ENCODE peak calls at places on chromosomes 3 and 15, in six cellular contexts. C, D, B, W, E and A are unnamed samples.
A peak's percentile ranks its signal among the peaks of the same experiment; 100 is the strongest.

GRCh38 chr3:13077431-13078157 is 4.4 kb upstream of the IQSEC1 start:
- DNase-seq in C (no peak), D (no peak), B (no peak), W (no peak), E (peak; percentile 80), A (no peak)

GRCh38 chr3:153350420-153350819 is 188.4 kb downstream of the RAP2B start:
- DNase-seq in C (no peak), D (peak; percentile 63), B (peak; percentile 63), W (peak; percentile 59), E (no peak), A (peak; percentile 62)

GRCh38 chr3:111810909-111811308 is 48.2 kb upstream of the PHLDB2 start:
- DNase-seq in C (no peak), D (peak; percentile 54), B (peak; percentile 59), W (peak; percentile 86), E (no peak), A (peak; percentile 83)

GRCh38 chr3:43770426-43771103 is 79.8 kb downstream of the ABHD5 start:
- DNase-seq in C (peak; percentile 74), D (no peak), B (peak; percentile 41), W (no peak), E (peak; percentile 80), A (no peak)

GRCh38 chr3:139758654-139759291 is 81.0 kb upstream of the NMNAT3 start:
- DNase-seq in C (no peak), D (no peak), B (peak; percentile 58), W (peak; percentile 67), E (no peak), A (peak; percentile 54)

GRCh38 chr3:142963266-142964149 is at the start of gene PAQR9:
- DNase-seq in C (peak; percentile 60), D (no peak), B (peak; percentile 24), W (no peak), E (no peak), A (no peak)

GRCh38 chr3:153443961-153444360 is 281.9 kb downstream of the RAP2B start:
- DNase-seq in C (no peak), D (no peak), B (peak; percentile 32), W (no peak), E (no peak), A (no peak)

GRCh38 chr3:153087595-153088566 is 74.1 kb upstream of the RAP2B start:
- DNase-seq in C (no peak), D (peak; percentile 61), B (peak; percentile 40), W (peak; percentile 90), E (no peak), A (peak; percentile 71)

GRCh38 chr3:171685116-171685895 is 125.0 kb downstream of the PLD1 start:
- DNase-seq in C (no peak), D (no peak), B (no peak), W (no peak), E (no peak), A (no peak)

GRCh38 chr3:117958027-117958426 is 1076.6 kb downstream of the IGSF11 start:
- DNase-seq in C (no peak), D (no peak), B (no peak), W (no peak), E (no peak), A (no peak)

GRCh38 chr15:48336940-48337339 is 5.7 kb downstream of the DUT start:
- DNase-seq in C (no peak), D (no peak), B (peak; percentile 13), W (no peak), E (no peak), A (no peak)

GRCh38 chr15:72222433-72222832 is 8.6 kb downstream of the PKM start:
- DNase-seq in C (no peak), D (no peak), B (no peak), W (no peak), E (peak; percentile 76), A (no peak)

GRCh38 chr15:33309602-33310276 is 1.0 kb upstream of the RYR3 start:
- DNase-seq in C (no peak), D (no peak), B (peak; percentile 4), W (no peak), E (peak; percentile 52), A (no peak)

GRCh38 chr15:74196175-74196574 is 6.4 kb downstream of the STRA6 start:
- DNase-seq in C (no peak), D (peak; percentile 72), B (peak; percentile 98), W (peak; percentile 89), E (peak; percentile 80), A (peak; percentile 80)

GRCh38 chr15:63043391-63044076 is 987 bp downstream of the TPM1 start:
- DNase-seq in C (peak; percentile 76), D (no peak), B (no peak), W (no peak), E (peak; percentile 57), A (no peak)

GRCh38 chr3:61975936-61976335 is 397.4 kb downstream of the FEZF2 start:
- DNase-seq in C (no peak), D (no peak), B (no peak), W (no peak), E (no peak), A (no peak)

GRCh38 chr15:36468746-36469145 is 110.7 kb upstream of the CDIN1 start:
- DNase-seq in C (no peak), D (peak; percentile 100), B (peak; percentile 88), W (peak; percentile 81), E (no peak), A (peak; percentile 83)

GRCh38 chr3:4322635-4323034 is 19.5 kb downstream of the SETMAR start:
- DNase-seq in C (no peak), D (peak; percentile 62), B (peak; percentile 97), W (peak; percentile 27), E (no peak), A (peak; percentile 95)

GRCh38 chr15:31111091-31111647 is 9.6 kb upstream of the TRPM1 start:
- DNase-seq in C (no peak), D (no peak), B (peak; percentile 19), W (peak; percentile 51), E (no peak), A (no peak)

GRCh38 chr3:159711560-159712333 is 276.9 kb upstream of the IL12A start:
- DNase-seq in C (no peak), D (peak; percentile 63), B (peak; percentile 95), W (peak; percentile 31), E (peak; percentile 72), A (peak; percentile 96)

GRCh38 chr3:27134165-27134796 is 234.9 kb downstream of the NEK10 start:
- DNase-seq in C (no peak), D (peak; percentile 42), B (peak; percentile 74), W (peak; percentile 11), E (peak; percentile 64), A (peak; percentile 17)

GRCh38 chr15:69893863-69894262 is 203.9 kb downstream of the TLE3 start:
- DNase-seq in C (no peak), D (no peak), B (peak; percentile 85), W (no peak), E (no peak), A (peak; percentile 49)

GRCh38 chr3:100306695-100307094 is 27.9 kb upstream of the NIT2 start:
- DNase-seq in C (no peak), D (no peak), B (no peak), W (no peak), E (no peak), A (no peak)

GRCh38 chr3:100311011-100311410 is 23.5 kb upstream of the NIT2 start:
- DNase-seq in C (no peak), D (no peak), B (no peak), W (no peak), E (no peak), A (no peak)

GRCh38 chr3:100310355-100310965 is 24.1 kb upstream of the NIT2 start:
- DNase-seq in C (no peak), D (no peak), B (no peak), W (no peak), E (no peak), A (no peak)
- H3K4me3 ChIP-seq in C (no peak overlapping the region), D (no peak overlapping the region), B (no peak overlapping the region), W (no peak overlapping the region), E (no peak overlapping the region), A (no peak overlapping the region)

GRCh38 chr3:184825456-184825855 is 13.5 kb downstream of the VPS8 start:
- DNase-seq in C (no peak), D (no peak), B (no peak), W (no peak), E (no peak), A (no peak)

GRCh38 chr3:184821034-184821433 is 9.1 kb downstream of the VPS8 start:
- DNase-seq in C (no peak), D (no peak), B (no peak), W (no peak), E (no peak), A (no peak)

GRCh38 chr3:184820525-184820924 is 8.6 kb downstream of the VPS8 start:
- DNase-seq in C (no peak), D (no peak), B (no peak), W (no peak), E (no peak), A (no peak)

GRCh38 chr3:184822654-184823053 is 10.7 kb downstream of the VPS8 start:
- DNase-seq in C (no peak), D (no peak), B (peak; percentile 23), W (no peak), E (no peak), A (no peak)

DNA sequence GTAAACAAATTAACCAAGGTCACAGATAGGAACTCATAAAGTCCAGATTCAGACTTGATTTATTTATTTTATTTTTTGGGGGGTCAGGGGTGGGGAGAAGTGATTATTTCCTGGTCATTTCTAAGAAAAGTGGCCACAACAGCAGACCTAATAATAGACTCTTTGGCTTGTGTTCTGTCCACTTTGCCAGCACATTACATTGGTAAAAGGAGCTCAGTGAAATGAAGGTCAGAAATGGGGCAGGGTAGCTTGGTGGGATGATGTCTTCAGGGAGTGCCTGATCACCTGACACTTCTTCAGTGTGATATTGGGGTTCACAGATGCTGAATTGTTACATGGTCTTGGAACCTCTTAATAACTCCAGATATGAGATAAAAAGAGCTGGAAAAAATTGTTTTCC is 10.1 kb downstream of the VPS8 start:
- DNase-seq in C (no peak), D (no peak), B (no peak), W (no peak), E (no peak), A (no peak)
- H3K4me3 ChIP-seq in C (no peak overlapping the region), D (no peak overlapping the region), B (no peak overlapping the region), W (no peak overlapping the region), E (no peak overlapping the region), A (no peak overlapping the region)

DNA sequence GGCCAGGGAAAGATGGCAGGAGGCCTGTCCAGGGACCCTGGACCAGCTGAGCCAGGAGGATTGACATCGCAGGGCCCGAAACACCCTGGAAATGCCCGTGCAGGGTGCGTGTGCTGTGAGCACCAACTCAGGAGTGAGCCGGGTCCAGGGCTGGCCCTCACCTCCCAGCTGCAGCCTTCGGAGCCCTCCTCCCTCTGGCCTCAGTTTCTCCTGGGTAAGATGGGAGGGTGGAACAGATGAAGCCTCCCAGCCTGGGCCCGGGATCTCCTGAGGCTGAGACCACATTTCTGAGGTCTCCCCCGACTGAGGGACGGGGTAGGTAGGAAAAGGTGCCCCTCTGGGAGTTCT is 5.3 kb upstream of the CALML4 start:
- DNase-seq in C (peak; percentile 44), D (no peak), B (no peak), W (no peak), E (no peak), A (no peak)
- H3K4me3 ChIP-seq in C (no peak overlapping the region), D (peak overlapping the region; percentile 4), B (no peak overlapping the region), W (peak overlapping the region; percentile 24), E (no peak overlapping the region), A (no peak overlapping the region)

DNA sequence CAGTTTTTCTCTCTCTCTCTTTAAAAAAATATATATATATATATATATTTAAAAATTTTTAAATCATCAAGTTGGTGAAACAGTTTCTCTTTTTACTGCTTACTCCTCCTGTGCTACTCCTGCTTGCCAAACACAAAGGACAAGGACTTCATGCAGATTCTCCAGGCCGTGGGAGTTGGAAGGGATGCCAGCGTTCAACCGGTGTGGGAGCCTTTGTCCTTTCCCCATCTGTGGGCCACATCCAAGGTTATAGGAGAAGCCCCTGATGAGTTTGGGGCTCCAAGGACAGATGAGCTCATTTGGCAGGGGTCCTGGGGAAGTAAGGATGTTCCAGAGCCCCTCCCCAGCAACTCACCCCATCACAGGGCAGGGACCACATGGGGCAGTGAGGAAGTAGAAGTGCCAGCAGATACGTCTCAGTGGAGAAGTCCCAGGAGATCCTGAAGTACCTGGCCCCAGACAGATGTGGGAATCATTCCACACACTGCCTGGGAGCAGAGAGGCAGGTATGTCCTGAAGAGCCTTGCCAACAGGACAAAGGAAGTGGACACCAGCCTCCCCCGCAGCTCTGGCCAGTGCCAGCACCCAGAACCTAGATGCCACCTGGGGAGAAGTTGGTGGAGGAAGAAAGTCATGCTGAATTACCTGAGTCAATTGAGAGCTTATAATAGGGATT is 36.6 kb downstream of the CCK start:
- DNase-seq in C (no peak), D (no peak), B (no peak), W (no peak), E (no peak), A (no peak)
- H3K4me3 ChIP-seq in C (no peak overlapping the region), D (no peak overlapping the region), B (no peak overlapping the region), W (no peak overlapping the region), E (no peak overlapping the region), A (no peak overlapping the region)